ENCODE peak calls at places on chromosomes 5 and 9, in ten cellular contexts. C is NCI-H774; J is epithelial cell of esophagus; Z is NCI-H1092 treated with DMSO at 0.1 percent for 48 hours; V is endothelial cell; R is AG04450; I is stimulated activated CD4-positive, alpha-beta T cell treated with anti-CD3 and anti-CD28 coated beads, Interleukin-12 subunit alpha, Interleukin-12 subunit beta, amount 100 ng/mL, for 48 hours; N is lower lobe of right lung; K is NCI-H1694 treated with DMSO at 0.1 percent for 48 hours; T is activated gamma-delta T cell treated with anti-CD3 and anti-CD28 coated beads, Interleukin-2, amount 50 U/mL, for 16 hours. L is an unnamed sample.

GRCh38 chr9:93123561-93124283 is 10.3 kb downstream of the NINJ1 start:
- DNase-seq in C (no peak), J (no peak), Z (no peak), V (peak), R (no peak), I (no peak), N (peak), K (no peak), T (no peak), L (no peak)

GRCh38 chr5:11273180-11273882 is 512.3 kb upstream of the DAP start:
- DNase-seq in C (no peak), J (no peak), Z (no peak), V (no peak), R (no peak), I (no peak), N (no peak), K (no peak), T (no peak), L (no peak)

GRCh38 chr9:84002344-84002743 is 21.7 kb downstream of the RMI1 start:
- DNase-seq in C (no peak), J (no peak), Z (no peak), V (no peak), R (no peak), I (no peak), N (no peak), K (no peak), T (no peak), L (no peak)

GRCh38 chr5:79255786-79256557 is 20.0 kb downstream of the JMY start:
- DNase-seq in C (no peak), J (peak), Z (peak), V (peak), R (no peak), I (no peak), N (no peak), K (no peak), T (no peak), L (no peak)

GRCh38 chr5:59673438-59674058 is 220.0 kb downstream of the PDE4D start:
- DNase-seq in C (peak), J (peak), Z (peak), V (no peak), R (no peak), I (peak), N (no peak), K (peak), T (no peak), L (peak)

GRCh38 chr5:108386345-108387061 is 4.6 kb upstream of the FBXL17 start:
- DNase-seq in C (no peak), J (peak), Z (no peak), V (no peak), R (no peak), I (no peak), N (no peak), K (no peak), T (no peak), L (no peak)

GRCh38 chr5:173570321-173571090 is 45.9 kb downstream of the BOD1 start:
- DNase-seq in C (no peak), J (no peak), Z (no peak), V (no peak), R (no peak), I (no peak), N (no peak), K (no peak), T (no peak), L (no peak)

GRCh38 chr9:34037626-34038025 is 11.1 kb downstream of the UBAP2 start:
- DNase-seq in C (peak), J (no peak), Z (peak), V (no peak), R (no peak), I (no peak), N (no peak), K (no peak), T (no peak), L (no peak)

GRCh38 chr9:127927457-127928231 is 2.9 kb downstream of the PIP5KL1 start:
- DNase-seq in C (peak), J (peak), Z (no peak), V (no peak), R (no peak), I (peak), N (peak), K (no peak), T (peak), L (no peak)

GRCh38 chr9:101527066-101527465 is 6.6 kb upstream of the RNF20 start:
- DNase-seq in C (no peak), J (peak), Z (no peak), V (no peak), R (no peak), I (no peak), N (no peak), K (no peak), T (no peak), L (peak)

GRCh38 chr5:107670028-107670926 is 460 bp downstream of the EFNA5 start:
- DNase-seq in C (peak), J (peak), Z (peak), V (peak), R (no peak), I (no peak), N (peak), K (peak), T (no peak), L (no peak)

GRCh38 chr5:138018844-138019243 is 14.0 kb downstream of the FAM13B start:
- DNase-seq in C (no peak), J (no peak), Z (no peak), V (no peak), R (no peak), I (no peak), N (no peak), K (no peak), T (no peak), L (no peak)

GRCh38 chr9:134964271-134964670 is 46.6 kb upstream of the FCN1 start:
- DNase-seq in C (no peak), J (no peak), Z (no peak), V (no peak), R (no peak), I (no peak), N (peak), K (no peak), T (no peak), L (no peak)

GRCh38 chr9:13174906-13175639 is 104.4 kb downstream of the MPDZ start:
- DNase-seq in C (no peak), J (no peak), Z (no peak), V (no peak), R (no peak), I (no peak), N (no peak), K (no peak), T (no peak), L (no peak)

GRCh38 chr5:78896128-78896527 is 89.0 kb downstream of the ARSB start:
- DNase-seq in C (no peak), J (peak), Z (no peak), V (no peak), R (peak), I (no peak), N (no peak), K (no peak), T (no peak), L (peak)

GRCh38 chr9:136915632-136916329 is 28.8 kb downstream of the FBXW5 start:
- DNase-seq in C (no peak), J (no peak), Z (no peak), V (no peak), R (no peak), I (no peak), N (no peak), K (no peak), T (no peak), L (no peak)

GRCh38 chr9:88949425-88949824 is 41.8 kb upstream of the S1PR3 start:
- DNase-seq in C (no peak), J (no peak), Z (no peak), V (no peak), R (no peak), I (no peak), N (no peak), K (no peak), T (no peak), L (no peak)

GRCh38 chr5:131786900-131787692 is 9.7 kb downstream of the FNIP1 start:
- DNase-seq in C (no peak), J (no peak), Z (no peak), V (no peak), R (no peak), I (no peak), N (no peak), K (no peak), T (no peak), L (no peak)

GRCh38 chr5:54404568-54404967 is 50.9 kb upstream of the HSPB3 start:
- DNase-seq in C (no peak), J (peak), Z (no peak), V (no peak), R (no peak), I (no peak), N (no peak), K (no peak), T (no peak), L (no peak)

GRCh38 chr5:137595680-137596079 is 96.6 kb upstream of the SPOCK1 start:
- DNase-seq in C (no peak), J (no peak), Z (peak), V (no peak), R (no peak), I (no peak), N (no peak), K (peak), T (no peak), L (no peak)

GRCh38 chr5:134846641-134846960 is 833 bp downstream of the C5orf24 start:
- DNase-seq in C (no peak), J (peak), Z (no peak), V (no peak), R (no peak), I (peak), N (no peak), K (no peak), T (no peak), L (no peak)

GRCh38 chr5:150782850-150783249 is 4.3 kb downstream of the SMIM3 start:
- DNase-seq in C (no peak), J (no peak), Z (no peak), V (no peak), R (no peak), I (no peak), N (no peak), K (no peak), T (no peak), L (no peak)

GRCh38 chr5:153659337-153659736 is 168.9 kb downstream of the GRIA1 start:
- DNase-seq in C (no peak), J (no peak), Z (no peak), V (no peak), R (peak), I (no peak), N (no peak), K (no peak), T (no peak), L (no peak)